ENCODE peak calls at places on chromosomes 5 and 9, in four cellular contexts. I is OCI-LY7, G is GM23248, S is HCT116. U is an unnamed sample.

GRCh38 chr5:34630596-34630995 is 25.5 kb upstream of the RAI14 start:
- DNase-seq in G (no peak), S (no peak), I (no peak), U (no peak)

GRCh38 chr9:32603914-32604852 is 31.2 kb upstream of the NDUFB6 start:
- DNase-seq in S (peak), G (peak), I (peak), U (peak)

GRCh38 chr9:75084081-75084672 is 3.8 kb downstream of the NMRK1 start:
- DNase-seq in G (no peak), S (no peak), I (no peak), U (no peak)

GRCh38 chr5:135814254-135814653 is 20.2 kb upstream of the SLC25A48 start:
- DNase-seq in S (no peak), G (no peak), I (no peak), U (peak)

GRCh38 chr5:38601133-38601842 is 44.8 kb upstream of the LIFR start:
- DNase-seq in G (no peak), I (no peak), S (no peak), U (no peak)

GRCh38 chr5:81121836-81122235 is 111.3 kb upstream of the CKMT2 start:
- DNase-seq in G (no peak), I (no peak), S (no peak), U (no peak)

GRCh38 chr9:21994526-21994995 is at the start of gene CDKN2B-AS1:
- DNase-seq in I (peak), G (peak), S (peak), U (peak)

GRCh38 chr5:74530316-74530917 is 110.1 kb downstream of the ENC1 start:
- DNase-seq in S (no peak), G (no peak), I (no peak), U (no peak)

GRCh38 chr5:9895305-9895650 is 265.1 kb upstream of the TAS2R1 start:
- DNase-seq in G (no peak), S (no peak), I (no peak), U (no peak)

GRCh38 chr5:175737481-175737880 is 79.6 kb downstream of the HRH2 start:
- DNase-seq in G (no peak), I (no peak), S (no peak), U (no peak)

GRCh38 chr9:127825319-127826051 is 22.8 kb downstream of the FPGS start:
- DNase-seq in I (peak), G (no peak), S (no peak), U (peak)

GRCh38 chr9:107874591-107875374 is 385.2 kb upstream of the KLF4 start:
- DNase-seq in G (peak), I (peak), S (no peak), U (no peak)

GRCh38 chr9:91177661-91178280 is 183.9 kb downstream of the AUH start:
- DNase-seq in S (no peak), G (peak), I (no peak), U (no peak)

GRCh38 chr5:59840200-59840601 is 53.3 kb downstream of the PDE4D start:
- DNase-seq in G (peak), S (no peak), I (no peak), U (peak)

GRCh38 chr5:131224387-131225191 is 39.3 kb upstream of the CDC42SE2 start:
- DNase-seq in I (no peak), S (no peak), G (no peak), U (no peak)

GRCh38 chr5:106392766-106393165 is 1278.0 kb downstream of the EFNA5 start:
- DNase-seq in S (no peak), G (no peak), I (no peak), U (no peak)

GRCh38 chr9:111559000-111559610 is 34.1 kb downstream of the ZNF483 start:
- DNase-seq in I (no peak), G (peak), S (no peak), U (peak)

GRCh38 chr9:114484854-114485443 is 20.3 kb downstream of the WHRN start:
- DNase-seq in G (peak), S (peak), I (no peak), U (no peak)

GRCh38 chr9:125233678-125234077 is 7.5 kb downstream of the HSPA5 start:
- DNase-seq in G (peak), S (no peak), I (no peak), U (peak)

GRCh38 chr9:18452276-18452675 is 21.7 kb upstream of the ADAMTSL1 start:
- DNase-seq in S (no peak), G (peak), I (no peak), U (no peak)

GRCh38 chr5:172322028-172322965 is 38.7 kb upstream of the UBTD2 start:
- DNase-seq in G (no peak), I (peak), S (no peak), U (no peak)

GRCh38 chr5:76402251-76402879 is 720 bp upstream of the IQGAP2 start:
- DNase-seq in G (no peak), S (no peak), I (peak), U (peak)

GRCh38 chr5:35617435-35618296 is at the start of gene SPEF2:
- DNase-seq in I (no peak), S (peak), G (peak), U (peak)

GRCh38 chr5:111641533-111642230 is 115.3 kb downstream of the NREP start:
- DNase-seq in G (peak), I (no peak), S (no peak), U (peak)

GRCh38 chr5:109352024-109352423 is 57.8 kb downstream of the PJA2 start:
- DNase-seq in I (no peak), G (peak), S (no peak), U (no peak)

GRCh38 chr9:5622019-5622418 is 6.9 kb upstream of the RIC1 start:
- DNase-seq in I (no peak), G (peak), S (no peak), U (peak)

GRCh38 chr5:151038292-151038745 is 17.9 kb downstream of the GPX3 start:
- DNase-seq in S (no peak), G (no peak), I (no peak), U (no peak)

GRCh38 chr9:82588801-82589200 is 474.1 kb downstream of the RASEF start:
- DNase-seq in S (no peak), I (no peak), G (no peak), U (peak)

GRCh38 chr5:172902497-172903472 is 56.4 kb upstream of the RPL26L1 start:
- DNase-seq in S (peak), G (peak), I (peak), U (peak)

GRCh38 chr9:82254646-82255367 is 266.2 kb downstream of the SPATA31D1 start:
- DNase-seq in G (peak), I (no peak), S (no peak), U (no peak)

GRCh38 chr9:113241161-113241560 is 19.8 kb downstream of the SLC31A1 start:
- DNase-seq in I (no peak), S (no peak), G (no peak), U (no peak)

GRCh38 chr5:10416868-10417267 is 24.8 kb upstream of the ROPN1L start:
- DNase-seq in I (no peak), S (no peak), G (no peak), U (no peak)

GRCh38 chr5:52825826-52826225 is 38.1 kb downstream of the ITGA1 start:
- DNase-seq in I (no peak), S (no peak), G (no peak), U (no peak)

GRCh38 chr5:59732301-59732700 is 161.2 kb downstream of the PDE4D start:
- DNase-seq in G (no peak), I (no peak), S (no peak), U (no peak)

GRCh38 chr5:140112685-140113179 is 1.2 kb upstream of the PURA start:
- DNase-seq in I (no peak), S (no peak), G (peak), U (no peak)

DNA sequence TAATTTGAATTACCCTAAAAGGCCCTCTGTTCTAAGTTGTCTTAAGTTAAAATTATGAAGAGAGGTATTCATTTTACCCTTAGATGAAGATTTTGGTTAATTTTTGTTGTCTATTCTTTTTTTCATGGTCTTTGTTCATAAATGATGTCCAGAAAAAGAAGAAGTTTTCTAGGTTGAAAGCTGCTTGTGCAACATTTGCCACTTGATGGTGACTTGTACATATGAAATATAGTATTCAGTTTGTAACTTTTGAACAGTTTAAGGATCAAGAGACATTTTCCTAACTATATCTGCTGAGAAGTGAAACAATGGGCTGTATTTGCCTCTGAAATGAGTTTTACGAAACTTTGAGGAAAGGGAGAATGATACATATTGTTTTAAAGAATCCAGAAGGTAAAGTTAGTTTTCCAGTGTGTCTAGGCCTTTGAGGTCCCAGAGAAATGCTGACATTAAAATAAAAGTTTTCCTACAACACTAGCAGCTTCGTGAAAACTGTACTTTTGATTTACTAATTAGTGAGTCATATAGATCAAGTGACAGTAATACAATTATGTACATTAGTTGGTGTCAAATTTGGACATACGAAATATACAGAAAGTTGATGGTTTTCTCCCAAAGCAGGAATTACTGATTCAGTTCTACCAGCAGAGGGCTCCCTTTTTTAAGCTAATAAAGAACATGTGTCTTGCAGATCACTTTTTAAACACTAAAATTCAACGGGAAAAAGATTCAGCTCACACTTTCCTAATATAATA is 70.5 kb downstream of the PIK3R1 start:
- DNase-seq in I (peak), G (peak), S (peak), U (peak)
- TF ChIP-seq EZH2phosphoT487 in I (no peak), G (no peak), S (no peak), U (no peak)

GRCh38 chr5:181045316-181045715 is 5.2 kb downstream of the BTNL9 start:
- DNase-seq in I (peak), G (no peak), S (no peak), U (no peak)
- TF ChIP-seq EZH2phosphoT487 in I (no peak), G (no peak), S (no peak), U (no peak)

GRCh38 chr9:80467632-80468031 is 895.9 kb downstream of the TLE4 start:
- DNase-seq in S (no peak), I (no peak), G (peak), U (no peak)
- TF ChIP-seq EZH2phosphoT487 in S (no peak), I (no peak), G (no peak), U (no peak)

DNA sequence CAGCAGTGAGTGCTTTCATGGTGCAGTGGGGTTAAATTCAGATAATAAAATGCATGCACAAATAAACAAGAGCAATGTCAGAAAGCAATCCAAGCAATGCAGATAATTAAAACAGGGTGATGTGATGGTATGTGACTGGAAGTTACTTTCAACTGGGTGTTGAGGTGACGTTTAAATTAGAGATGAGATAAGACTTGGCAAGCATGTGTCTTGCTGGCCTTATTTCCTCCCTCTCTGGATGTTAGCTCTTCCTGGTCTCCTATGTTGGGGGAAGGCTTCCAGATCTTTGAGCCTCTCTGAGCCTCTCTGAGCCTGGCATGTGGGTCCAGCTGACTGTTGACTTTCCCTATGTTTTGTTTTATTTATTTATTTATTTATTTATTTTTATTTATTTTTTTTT is 54.4 kb downstream of the DOCK2 start:
- DNase-seq in S (no peak), G (peak), I (no peak), U (no peak)
- TF ChIP-seq EZH2phosphoT487 in S (no peak), G (no peak), I (no peak), U (no peak)

DNA sequence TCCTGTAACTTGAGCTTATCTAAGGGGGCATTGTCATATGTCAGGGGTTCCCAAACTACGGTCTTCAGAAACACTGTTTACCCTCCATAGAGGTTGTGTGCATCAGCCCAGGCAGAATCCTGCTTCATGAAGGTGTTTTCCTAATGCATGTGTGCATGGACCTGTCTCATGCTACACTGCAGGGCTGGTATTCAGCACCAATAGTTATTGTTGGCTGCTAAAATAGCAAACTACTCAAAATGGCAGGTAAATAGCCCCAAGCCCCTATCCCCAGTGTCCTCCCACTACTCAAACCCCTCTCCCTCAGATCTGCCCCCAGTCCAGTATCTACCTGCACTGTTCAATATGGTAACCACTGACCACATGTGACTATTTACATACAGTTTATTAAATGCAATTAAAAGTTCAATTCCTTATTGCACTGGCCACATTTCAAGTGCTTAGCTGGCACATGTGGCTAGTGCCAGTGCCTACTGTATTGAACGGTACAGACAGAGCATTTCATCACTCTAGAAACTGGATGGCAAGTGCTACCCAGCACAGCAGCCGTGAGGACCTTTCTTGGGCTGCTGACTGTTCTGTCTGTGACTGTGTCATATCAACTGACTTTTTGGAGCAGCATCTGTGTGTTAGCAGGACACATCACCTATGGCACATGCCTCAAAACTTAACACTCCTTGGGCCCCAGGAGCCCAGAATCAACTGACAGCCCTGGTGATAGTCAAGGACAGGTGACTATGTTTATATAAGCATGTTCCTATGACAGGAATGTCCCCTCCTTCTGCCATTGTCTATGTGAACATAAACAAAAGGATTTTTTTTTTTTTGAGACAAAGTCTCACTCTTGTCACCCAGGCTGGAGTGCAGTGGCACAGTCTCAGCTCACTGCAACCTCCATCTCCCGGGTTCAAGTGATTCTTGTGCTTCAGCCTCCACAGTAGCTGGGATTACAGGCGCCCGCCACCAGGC is 9.0 kb downstream of the IRF1 start:
- DNase-seq in G (no peak), S (no peak), I (no peak), U (no peak)
- TF ChIP-seq EZH2phosphoT487 in G (no peak), S (no peak), I (no peak), U (no peak)

GRCh38 chr9:131826053-131826452 is 86.2 kb upstream of the RAPGEF1 start:
- DNase-seq in I (no peak), G (no peak), S (no peak), U (no peak)

GRCh38 chr9:131826966-131827525 is 87.2 kb upstream of the RAPGEF1 start:
- DNase-seq in G (no peak), I (no peak), S (no peak), U (no peak)

GRCh38 chr9:131823701-131824146 is 83.8 kb upstream of the RAPGEF1 start:
- DNase-seq in I (no peak), G (no peak), S (no peak), U (no peak)

GRCh38 chr9:131824953-131825495 is 85.1 kb upstream of the RAPGEF1 start:
- DNase-seq in G (no peak), S (no peak), I (no peak), U (no peak)

DNA sequence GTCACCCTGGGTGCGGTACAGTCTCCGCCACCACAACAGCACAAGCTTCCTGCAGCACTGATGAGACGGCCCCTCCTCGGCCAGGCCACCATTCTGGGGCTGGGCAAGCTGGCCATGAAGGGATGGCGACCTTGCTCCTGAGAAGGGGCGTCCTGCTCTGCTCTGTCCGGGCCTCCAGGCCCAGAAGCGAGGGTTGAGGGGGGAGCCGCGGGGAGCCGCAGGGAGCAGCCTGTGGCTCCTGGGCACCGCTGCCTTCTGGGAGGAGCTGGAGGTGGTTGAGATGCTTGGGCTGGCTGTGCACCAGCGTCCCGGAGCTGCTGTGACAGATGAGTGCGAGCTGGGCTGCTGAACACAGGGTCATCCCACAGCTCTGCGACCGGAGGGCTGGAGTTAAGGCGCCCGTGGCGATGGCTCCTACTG is 84.3 kb upstream of the RAPGEF1 start:
- DNase-seq in G (no peak), I (no peak), S (no peak), U (no peak)
- TF ChIP-seq EZH2phosphoT487 in G (no peak), I (no peak), S (no peak), U (no peak)